ENCODE peak calls at places on chromosome 17, in nine cellular contexts. K is A549; G is adrenal gland; Z is nephron progenitor cell; D is AG09319; A is stomach; V is activated CD8-positive, alpha-beta T cell treated with anti-CD3 and anti-CD28 coated beads for 36 hours; L is cardiac fibroblast; Q is GM23338. T is an unnamed sample.

GRCh38 chr17:69760562-69760961 is 314.5 kb upstream of the KCNJ16 start:
- DNase-seq in A (no peak), L (peak; percentile 16), V (peak; percentile 1), Q (no peak), D (no peak), G (no peak), K (no peak), Z (no peak), T (no peak)

GRCh38 chr17:32801641-32802040 is 75.3 kb downstream of the MYO1D start:
- DNase-seq in Z (no peak), K (no peak), D (no peak), G (no peak), V (no peak), Q (no peak), L (no peak), A (no peak), T (no peak)

GRCh38 chr17:64778367-64779290 is 116.5 kb upstream of the SMURF2 start:
- DNase-seq in L (no peak), Z (peak; percentile 48), Q (peak; percentile 69), K (no peak), D (no peak), A (peak; percentile 45), G (no peak), V (peak; percentile 41), T (no peak)

GRCh38 chr17:1735834-1736347 is 6.8 kb upstream of the SERPINF2 start:
- DNase-seq in D (no peak), L (no peak), A (no peak), V (no peak), Z (no peak), K (no peak), G (no peak), Q (no peak), T (peak; percentile 83)

GRCh38 chr17:8829036-8829941 is 30.1 kb upstream of the MFSD6L start:
- DNase-seq in D (no peak), G (no peak), A (no peak), L (no peak), V (no peak), K (no peak), Z (no peak), Q (no peak), T (peak; percentile 75)

GRCh38 chr17:16027708-16028584 is 28.3 kb downstream of the TTC19 start:
- DNase-seq in A (no peak), Q (no peak), K (peak; percentile 95), G (peak; percentile 46), D (peak; percentile 66), Z (no peak), L (peak; percentile 96), V (peak; percentile 81), T (no peak)

GRCh38 chr17:17525331-17525730 is 29.1 kb upstream of the RASD1 start:
- DNase-seq in L (no peak), G (no peak), Z (no peak), V (no peak), Q (no peak), A (no peak), D (no peak), K (no peak), T (no peak)

GRCh38 chr17:1252203-1252608 is 18.0 kb upstream of the BHLHA9 start:
- DNase-seq in V (no peak), L (peak; percentile 33), D (no peak), Z (no peak), K (no peak), A (no peak), G (no peak), Q (no peak), T (no peak)

GRCh38 chr17:82048571-82048971 is 3.0 kb downstream of the RFNG start:
- DNase-seq in V (no peak), K (no peak), Q (no peak), L (no peak), G (no peak), D (no peak), Z (no peak), A (no peak), T (no peak)

GRCh38 chr17:1201132-1201702 is 21.4 kb upstream of the ABR start:
- DNase-seq in K (no peak), Z (no peak), A (no peak), V (peak; percentile 83), D (no peak), G (no peak), L (no peak), Q (no peak), T (no peak)

GRCh38 chr17:62974788-62975586 is 9.0 kb downstream of the TANC2 start:
- DNase-seq in V (no peak), Z (no peak), D (no peak), Q (no peak), L (no peak), K (no peak), A (no peak), G (no peak), T (no peak)

GRCh38 chr17:18301081-18301480 is 13.7 kb downstream of the TOP3A start:
- DNase-seq in Q (no peak), G (no peak), A (peak; percentile 33), D (no peak), V (no peak), L (no peak), Z (no peak), K (no peak), T (no peak)

GRCh38 chr17:31900877-31901276 is 631 bp downstream of the UTP6 start:
- DNase-seq in K (peak; percentile 41), D (no peak), L (peak; percentile 29), G (no peak), V (no peak), Q (peak; percentile 31), Z (no peak), A (no peak), T (no peak)

GRCh38 chr17:61470530-61471136 is 18.4 kb downstream of the TBX4 start:
- DNase-seq in D (no peak), G (no peak), L (no peak), V (no peak), K (no peak), Q (peak; percentile 39), Z (no peak), A (no peak), T (no peak)

GRCh38 chr17:64091116-64091515 is 38.8 kb downstream of the ERN1 start:
- DNase-seq in Z (no peak), D (no peak), A (no peak), K (no peak), V (peak; percentile 24), Q (no peak), L (peak; percentile 65), G (no peak), T (no peak)

GRCh38 chr17:40139566-40140058 is 725 bp upstream of the CASC3 start:
- DNase-seq in V (no peak), K (no peak), L (no peak), A (no peak), G (peak; percentile 49), D (no peak), Q (no peak), Z (peak; percentile 19), T (no peak)

DNA sequence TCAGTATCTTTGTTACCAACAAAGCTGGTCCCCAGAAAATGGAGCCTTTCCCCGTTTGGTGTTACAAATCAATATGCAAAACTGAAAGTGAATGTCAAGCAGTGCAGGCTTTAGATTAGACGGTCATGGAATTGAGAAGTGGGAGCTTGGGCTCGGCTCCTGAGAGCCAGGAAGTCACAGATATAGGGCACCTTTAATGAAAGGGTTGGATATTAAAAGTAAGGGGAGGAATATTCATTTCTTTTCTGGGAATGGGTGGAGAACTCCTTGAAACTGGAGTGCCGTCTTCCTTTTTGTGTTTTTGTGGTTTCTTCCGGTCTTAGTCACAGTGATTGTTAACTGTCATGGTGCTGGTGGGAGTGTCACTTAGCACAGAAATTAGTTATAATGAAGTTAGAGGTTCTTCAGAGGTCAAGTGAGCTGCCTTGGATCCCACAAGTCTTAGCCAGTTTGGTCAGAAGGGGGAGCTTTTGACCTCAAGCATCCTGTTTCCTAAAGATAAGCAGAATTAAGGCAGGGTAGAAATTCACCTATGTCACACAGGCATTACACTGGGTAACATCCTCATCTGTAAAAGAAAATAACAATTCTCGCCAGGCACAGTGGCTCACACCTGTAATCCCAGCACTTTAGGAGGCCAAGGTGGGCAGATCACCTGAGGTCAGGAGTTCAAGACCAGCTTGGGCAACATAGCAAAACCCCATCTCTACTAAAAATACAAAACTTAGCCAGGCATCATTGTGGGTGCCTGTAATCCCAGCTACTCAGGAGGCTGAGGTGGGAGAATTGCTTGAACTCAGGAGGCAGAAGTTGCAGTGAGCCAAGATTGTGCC is 9.6 kb upstream of the EIF1 start:
- DNase-seq in G (no peak), Q (no peak), K (no peak), D (no peak), L (peak; percentile 55), A (no peak), V (peak; percentile 87), Z (no peak), T (no peak)
- TF ChIP-seq CTCF in G (no peak), Q (peak; percentile 25), K (peak; percentile 42), D (peak; percentile 27), L (no peak), A (no peak), V (no peak), Z (no peak), T (no peak)

GRCh38 chr17:19418312-19418992 is 7.4 kb downstream of the RNF112 start:
- DNase-seq in G (no peak), V (peak; percentile 29), D (no peak), Z (no peak), L (peak; percentile 81), K (no peak), Q (no peak), A (no peak), T (no peak)
- TF ChIP-seq CTCF in G (no peak), V (no peak), D (no peak), Z (no peak), L (no peak), K (no peak), Q (no peak), A (no peak), T (no peak)

GRCh38 chr17:78182504-78182903 is 4.3 kb downstream of the TK1 start:
- DNase-seq in K (no peak), L (no peak), V (no peak), D (no peak), A (no peak), G (no peak), Q (no peak), Z (no peak), T (no peak)

GRCh38 chr17:78184868-78185267 is 2.0 kb downstream of the TK1 start:
- DNase-seq in A (no peak), D (no peak), Q (no peak), K (no peak), Z (peak; percentile 30), G (no peak), L (no peak), V (no peak), T (no peak)

GRCh38 chr17:78184311-78184710 is 2.5 kb downstream of the TK1 start:
- DNase-seq in G (no peak), A (peak; percentile 85), D (no peak), Z (no peak), K (no peak), V (no peak), Q (no peak), L (no peak), T (no peak)

GRCh38 chr17:78185981-78186688 is 717 bp downstream of the TK1 start:
- DNase-seq in Q (no peak), V (no peak), A (no peak), K (peak; percentile 73), L (peak; percentile 37), D (no peak), Z (no peak), G (no peak), T (peak; percentile 83)

GRCh38 chr17:78186689-78187595 is at the start of the genes AFMID and TK1:
- DNase-seq in Q (peak; percentile 98), L (peak; percentile 98), K (peak; percentile 100), Z (peak; percentile 99), V (peak; percentile 96), G (peak; percentile 94), A (peak; percentile 99), D (peak; percentile 89), T (peak; percentile 100)
- TF ChIP-seq CTCF in Q (peak; percentile 71), L (peak; percentile 66), K (peak; percentile 89), Z (peak; percentile 87), V (no peak), G (peak; percentile 73), A (no peak), D (peak; percentile 70), T (peak; percentile 87)

GRCh38 chr17:83086907-83087787 is 7.7 kb downstream of the METRNL start:
- DNase-seq in Z (no peak), L (no peak), V (no peak), A (no peak), G (no peak), D (no peak), K (no peak), Q (no peak), T (no peak)
- TF ChIP-seq CTCF in Z (no peak), L (no peak), V (no peak), A (no peak), G (no peak), D (no peak), K (no peak), Q (no peak), T (no peak)

T was measured in osteocyte.